ENCODE peak calls at places on chromosome 10, in six cellular contexts. K is cardiac muscle cell, E is kidney, L is lung, C is IMR-90, Y is DND-41. W is an unnamed sample.

GRCh38 chr10:3635697-3636096 is 149.3 kb downstream of the KLF6 start:
- DNase-seq in K (no peak), E (no peak), Y (no peak), C (no peak), L (no peak), W (no peak)

GRCh38 chr10:133009218-133009954 is 67.0 kb upstream of the CFAP46 start:
- DNase-seq in E (peak), C (no peak), L (peak), K (peak), Y (no peak), W (no peak)

GRCh38 chr10:15824498-15824897 is 35.8 kb downstream of the MINDY3 start:
- DNase-seq in C (peak), E (no peak), L (no peak), Y (no peak), K (no peak), W (no peak)

GRCh38 chr10:84177541-84178386 is 4.2 kb downstream of the GPR15LG start:
- DNase-seq in L (no peak), C (no peak), K (no peak), E (no peak), Y (peak), W (no peak)

GRCh38 chr10:3972460-3973366 is 187.7 kb upstream of the KLF6 start:
- DNase-seq in E (no peak), K (no peak), Y (peak), L (no peak), C (no peak), W (no peak)

GRCh38 chr10:25952857-25953256 is 18.8 kb downstream of the MYO3A start:
- DNase-seq in Y (no peak), C (no peak), E (no peak), K (no peak), L (no peak), W (no peak)

GRCh38 chr10:75655791-75656451 is 224.5 kb downstream of the LRMDA start:
- DNase-seq in E (no peak), L (no peak), Y (no peak), C (no peak), K (no peak), W (no peak)

GRCh38 chr10:6385683-6386082 is 183.0 kb downstream of the PFKFB3 start:
- DNase-seq in K (no peak), Y (no peak), C (peak), E (no peak), L (no peak), W (no peak)

GRCh38 chr10:88946965-88947590 is 5.5 kb downstream of the ACTA2 start:
- DNase-seq in Y (no peak), C (no peak), E (no peak), K (no peak), L (no peak), W (no peak)

GRCh38 chr10:31583358-31583757 is 264.3 kb downstream of the ZEB1 start:
- DNase-seq in L (no peak), K (no peak), E (no peak), Y (no peak), C (no peak), W (peak)

GRCh38 chr10:130371686-130372085 is 235.5 kb downstream of the GLRX3 start:
- DNase-seq in Y (no peak), C (no peak), L (no peak), E (no peak), K (no peak), W (no peak)

GRCh38 chr10:112960151-112960681 is 10.2 kb downstream of the TCF7L2 start:
- DNase-seq in C (no peak), Y (no peak), E (no peak), K (no peak), L (no peak), W (no peak)

GRCh38 chr10:132331956-132332749 is at the start of gene LRRC27:
- DNase-seq in E (peak), K (peak), L (peak), C (peak), Y (peak), W (peak)

GRCh38 chr10:23192741-23193434 is 776 bp downstream of the PTF1A start:
- DNase-seq in L (no peak), K (peak), E (no peak), Y (no peak), C (no peak), W (peak)

GRCh38 chr10:76282122-76283030 is 851.0 kb downstream of the LRMDA start:
- DNase-seq in Y (no peak), K (no peak), E (peak), C (peak), L (no peak), W (no peak)

GRCh38 chr10:48729941-48730457 is 45.3 kb downstream of the WDFY4 start:
- DNase-seq in C (no peak), K (no peak), E (no peak), Y (no peak), L (no peak), W (no peak)

GRCh38 chr10:123455861-123456260 is 210.3 kb upstream of the GPR26 start:
- DNase-seq in L (no peak), C (no peak), K (no peak), Y (no peak), E (no peak), W (no peak)

GRCh38 chr10:32004161-32004591 is 52.0 kb downstream of the KIF5B start:
- DNase-seq in K (peak), E (no peak), Y (no peak), C (no peak), L (no peak), W (no peak)

GRCh38 chr10:6665847-6666246 is 85.8 kb upstream of the PRKCQ start:
- DNase-seq in E (no peak), L (no peak), K (no peak), C (no peak), Y (peak), W (no peak)

GRCh38 chr10:28897617-28898464 is 220.5 kb downstream of the BAMBI start:
- DNase-seq in L (no peak), K (no peak), Y (no peak), E (no peak), C (no peak), W (no peak)

GRCh38 chr10:32958992-32959703 is 1.1 kb upstream of the ITGB1 start:
- DNase-seq in E (no peak), L (no peak), C (no peak), K (no peak), Y (no peak), W (no peak)

GRCh38 chr10:119542357-119542989 is at the start of gene RGS10:
- DNase-seq in K (peak), Y (peak), C (peak), E (peak), L (peak), W (peak)

GRCh38 chr10:102641398-102641797 is 2.9 kb upstream of the TRIM8 start:
- DNase-seq in E (no peak), L (no peak), C (no peak), Y (no peak), K (no peak), W (peak)
- H3K4me3 ChIP-seq in E (peak), L (no peak), C (no peak), Y (peak), K (peak), W (peak)

DNA sequence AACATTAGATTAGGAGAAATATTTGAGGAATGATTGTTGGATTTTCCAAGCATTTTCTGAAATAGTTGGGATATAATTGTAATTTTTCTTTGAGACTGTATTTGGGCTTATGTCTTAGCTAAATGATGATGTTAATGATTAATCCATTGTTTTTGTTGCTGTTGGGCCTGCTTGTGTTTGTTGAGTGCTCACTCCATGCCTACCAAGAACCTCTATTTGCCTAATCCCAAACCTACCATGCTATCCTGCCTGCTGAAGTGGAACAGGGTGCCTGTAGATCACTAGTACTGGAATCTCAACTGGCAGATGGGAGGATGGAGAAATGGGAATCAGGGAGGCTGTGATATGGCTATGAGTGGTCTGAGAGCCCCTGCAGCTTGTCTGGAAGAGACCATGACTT is 565.5 kb downstream of the SORCS3 start:
- DNase-seq in C (no peak), K (no peak), Y (no peak), E (no peak), L (no peak), W (no peak)
- H3K4me3 ChIP-seq in C (no peak), K (no peak), Y (no peak), E (no peak), L (no peak), W (no peak)

DNA sequence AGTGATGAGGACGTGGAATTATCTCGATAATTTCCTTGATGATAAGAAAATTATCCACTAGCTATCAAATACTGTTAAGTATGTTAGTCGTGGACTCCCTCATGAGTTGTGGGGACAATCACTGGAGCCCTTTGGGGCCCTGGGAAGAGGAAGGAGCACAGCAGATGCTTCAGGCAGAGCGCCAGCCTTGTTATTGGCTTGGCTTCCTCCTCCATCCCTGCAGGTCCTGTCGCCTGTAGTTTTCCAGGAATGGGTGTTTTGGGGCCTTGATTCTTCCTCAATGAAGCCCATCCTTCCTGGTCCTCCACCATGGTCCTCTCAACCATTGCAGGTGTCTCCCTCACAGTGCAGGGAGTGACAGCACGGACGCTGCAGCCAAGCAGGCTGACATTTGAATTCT is 32.5 kb upstream of the ZNF32 start:
- DNase-seq in E (no peak), L (no peak), C (no peak), K (no peak), Y (no peak), W (no peak)
- H3K4me3 ChIP-seq in E (no peak), L (no peak), C (no peak), K (no peak), Y (no peak), W (no peak)

GRCh38 chr10:128084991-128085390 is 41.2 kb downstream of the MKI67 start:
- DNase-seq in K (no peak), E (no peak), Y (no peak), L (no peak), C (no peak), W (no peak)
- H3K4me3 ChIP-seq in K (no peak), E (no peak), Y (no peak), L (no peak), C (no peak), W (no peak)

GRCh38 chr10:72273410-72274212 is at the start of gene DDIT4:
- DNase-seq in L (peak), E (peak), Y (peak), K (peak), C (peak), W (peak)

GRCh38 chr10:72272689-72273409 is 875 bp upstream of the DDIT4 start:
- DNase-seq in K (peak), C (peak), L (peak), Y (peak), E (peak), W (peak)

GRCh38 chr10:72267819-72268404 is 5.8 kb upstream of the DDIT4 start:
- DNase-seq in C (no peak), Y (no peak), K (no peak), E (no peak), L (no peak), W (no peak)

GRCh38 chr10:72274213-72274729 is 547 bp downstream of the DDIT4 start:
- DNase-seq in C (peak), Y (no peak), K (peak), E (peak), L (no peak), W (no peak)

GRCh38 chr10:72270607-72271281 is 3.0 kb upstream of the DDIT4 start:
- DNase-seq in Y (no peak), K (no peak), E (no peak), L (no peak), C (no peak), W (no peak)
- H3K4me3 ChIP-seq in Y (no peak), K (no peak), E (no peak), L (no peak), C (no peak), W (no peak)

DNA sequence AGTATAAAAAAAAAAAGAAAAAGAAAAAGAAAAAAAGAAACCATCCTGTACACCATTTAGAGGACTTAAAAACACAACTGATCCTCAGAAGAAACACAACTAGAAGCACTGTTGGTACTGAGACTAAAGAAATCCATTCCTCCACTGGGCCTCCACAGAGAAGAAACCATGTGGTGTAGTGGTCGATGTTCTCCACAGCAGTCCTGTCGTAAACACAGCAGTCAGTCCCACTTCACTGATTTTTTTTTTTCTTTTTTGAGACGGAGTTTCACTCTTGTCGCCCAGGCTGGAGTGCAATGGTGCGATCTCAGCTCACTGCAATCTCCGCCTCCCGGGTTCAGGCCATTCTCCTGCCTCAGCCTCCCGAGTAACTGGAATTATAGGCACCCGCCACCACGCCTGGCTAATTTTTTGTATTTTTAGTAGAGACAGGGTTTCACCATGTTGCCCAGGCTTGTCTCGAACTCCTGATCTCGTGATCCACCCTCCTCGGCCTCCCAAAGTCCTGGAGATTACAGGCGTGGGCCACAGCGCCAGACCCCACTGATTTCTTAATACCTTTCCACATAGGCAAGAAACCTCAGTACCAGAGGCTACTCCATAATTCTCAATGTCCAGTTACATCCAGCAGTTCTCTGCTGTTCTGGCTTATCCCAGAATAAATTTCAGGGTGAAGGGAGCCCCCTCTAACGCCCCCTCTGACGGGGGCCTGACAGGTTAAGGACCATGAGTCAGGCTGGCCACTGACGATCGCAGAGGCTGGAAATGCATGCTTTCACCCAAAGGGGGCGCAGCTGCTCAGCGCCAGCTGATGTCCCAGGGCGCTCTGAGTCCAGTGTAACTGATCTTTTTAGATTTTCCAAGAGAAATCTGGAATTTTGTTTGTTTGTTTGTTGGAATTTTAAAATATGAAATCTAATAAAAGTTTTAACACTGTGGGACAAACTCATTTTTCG is 24.8 kb upstream of the FFAR4 start:
- DNase-seq in L (peak), C (peak), Y (no peak), E (no peak), K (peak), W (no peak)
- H3K4me3 ChIP-seq in L (no peak), C (peak), Y (no peak), E (no peak), K (no peak), W (peak)

GRCh38 chr10:101840102-101840684 is 3.4 kb downstream of the KCNIP2 start:
- DNase-seq in L (no peak), E (no peak), Y (peak), C (no peak), K (no peak), W (peak)
- H3K4me3 ChIP-seq in L (no peak), E (no peak), Y (no peak), C (no peak), K (peak), W (peak)

GRCh38 chr10:110644598-110645462 is 694 bp downstream of the RBM20 start:
- DNase-seq in E (no peak), C (no peak), L (no peak), K (peak), Y (no peak), W (no peak)
- H3K4me3 ChIP-seq in E (peak), C (peak), L (no peak), K (peak), Y (no peak), W (peak)

DNA sequence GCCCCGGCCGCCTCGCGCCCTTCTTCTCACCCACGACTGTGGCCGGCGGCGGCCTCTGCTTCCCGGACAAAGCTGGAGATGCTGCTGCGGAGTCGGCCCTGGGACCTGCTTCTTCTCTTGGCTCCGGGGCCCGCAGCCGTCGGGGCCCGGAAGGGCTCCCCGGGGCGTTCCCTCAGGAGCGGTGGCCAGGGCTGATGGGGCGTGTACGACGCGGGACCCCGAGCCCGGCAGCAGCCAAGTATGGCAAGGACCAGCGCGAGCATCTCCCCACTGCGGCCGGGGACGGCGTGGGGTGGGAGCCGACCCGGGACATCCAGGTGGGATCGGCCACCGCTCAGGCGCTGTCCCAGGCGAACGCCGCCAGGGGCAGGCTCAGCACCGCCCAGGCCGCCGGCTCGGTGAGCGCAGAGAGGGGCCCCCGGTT is 27.6 kb upstream of the BMS1 start:
- DNase-seq in L (no peak), C (no peak), Y (no peak), K (peak), E (no peak), W (no peak)
- H3K4me3 ChIP-seq in L (peak), C (peak), Y (no peak), K (peak), E (no peak), W (no peak)